ENCODE peak calls at places on chromosome 20, in seven cellular contexts. One of them, this sample, is unnamed.

GRCh38 chr20:36461600-36462439 is 79.5 kb upstream of the MYL9 start:
- DNase-seq in GM23248: peak
- DNase-seq in NCI-H1436 treated with DMSO at 0.1 percent for 48 hours: no peak
- DNase-seq in ureter: peak
- DNase-seq in GF-D8: no peak
- DNase-seq in RPMI8226: peak
- DNase-seq in stimulated activated CD8-positive, alpha-beta memory T cell treated with anti-CD3 and anti-CD28 coated beads, Interleukin-7, amount 100 ng/mL, for 1 hour: no peak
- DNase-seq in this sample: no peak

GRCh38 chr20:19861147-19861759 is 103.2 kb downstream of the RIN2 start:
- DNase-seq in GM23248: no peak
- DNase-seq in NCI-H1436 treated with DMSO at 0.1 percent for 48 hours: no peak
- DNase-seq in ureter: no peak
- DNase-seq in GF-D8: no peak
- DNase-seq in RPMI8226: no peak
- DNase-seq in stimulated activated CD8-positive, alpha-beta memory T cell treated with anti-CD3 and anti-CD28 coated beads, Interleukin-7, amount 100 ng/mL, for 1 hour: no peak
- DNase-seq in this sample: no peak

GRCh38 chr20:59631751-59632380 is 27.5 kb downstream of the PHACTR3 start:
- DNase-seq in GM23248: no peak
- DNase-seq in NCI-H1436 treated with DMSO at 0.1 percent for 48 hours: no peak
- DNase-seq in ureter: peak
- DNase-seq in GF-D8: no peak
- DNase-seq in RPMI8226: no peak
- DNase-seq in stimulated activated CD8-positive, alpha-beta memory T cell treated with anti-CD3 and anti-CD28 coated beads, Interleukin-7, amount 100 ng/mL, for 1 hour: no peak
- DNase-seq in this sample: no peak

GRCh38 chr20:25076731-25077609 is 5.0 kb downstream of the VSX1 start:
- DNase-seq in GM23248: peak
- DNase-seq in NCI-H1436 treated with DMSO at 0.1 percent for 48 hours: no peak
- DNase-seq in ureter: no peak
- DNase-seq in GF-D8: no peak
- DNase-seq in RPMI8226: peak
- DNase-seq in stimulated activated CD8-positive, alpha-beta memory T cell treated with anti-CD3 and anti-CD28 coated beads, Interleukin-7, amount 100 ng/mL, for 1 hour: no peak
- DNase-seq in this sample: peak

GRCh38 chr20:24962510-24962909 is 13.4 kb downstream of the CST7 start:
- DNase-seq in GM23248: no peak
- DNase-seq in NCI-H1436 treated with DMSO at 0.1 percent for 48 hours: no peak
- DNase-seq in ureter: no peak
- DNase-seq in GF-D8: no peak
- DNase-seq in RPMI8226: no peak
- DNase-seq in stimulated activated CD8-positive, alpha-beta memory T cell treated with anti-CD3 and anti-CD28 coated beads, Interleukin-7, amount 100 ng/mL, for 1 hour: no peak
- DNase-seq in this sample: peak

GRCh38 chr20:61737812-61738443 is 327.8 kb downstream of the TAF4 start:
- DNase-seq in GM23248: no peak
- DNase-seq in NCI-H1436 treated with DMSO at 0.1 percent for 48 hours: no peak
- DNase-seq in ureter: no peak
- DNase-seq in GF-D8: no peak
- DNase-seq in RPMI8226: no peak
- DNase-seq in stimulated activated CD8-positive, alpha-beta memory T cell treated with anti-CD3 and anti-CD28 coated beads, Interleukin-7, amount 100 ng/mL, for 1 hour: no peak
- DNase-seq in this sample: no peak

GRCh38 chr20:58054744-58055373 is 173.6 kb downstream of the ANKRD60 start:
- DNase-seq in GM23248: peak
- DNase-seq in NCI-H1436 treated with DMSO at 0.1 percent for 48 hours: no peak
- DNase-seq in ureter: peak
- DNase-seq in GF-D8: no peak
- DNase-seq in RPMI8226: no peak
- DNase-seq in stimulated activated CD8-positive, alpha-beta memory T cell treated with anti-CD3 and anti-CD28 coated beads, Interleukin-7, amount 100 ng/mL, for 1 hour: no peak
- DNase-seq in this sample: no peak

GRCh38 chr20:14406495-14406894 is 69.1 kb upstream of the FLRT3 start:
- DNase-seq in GM23248: peak
- DNase-seq in NCI-H1436 treated with DMSO at 0.1 percent for 48 hours: no peak
- DNase-seq in ureter: no peak
- DNase-seq in GF-D8: no peak
- DNase-seq in RPMI8226: no peak
- DNase-seq in stimulated activated CD8-positive, alpha-beta memory T cell treated with anti-CD3 and anti-CD28 coated beads, Interleukin-7, amount 100 ng/mL, for 1 hour: no peak
- DNase-seq in this sample: no peak

GRCh38 chr20:53948383-53949318 is 121.7 kb downstream of the BCAS1 start:
- DNase-seq in GM23248: no peak
- DNase-seq in NCI-H1436 treated with DMSO at 0.1 percent for 48 hours: no peak
- DNase-seq in ureter: no peak
- DNase-seq in GF-D8: no peak
- DNase-seq in RPMI8226: no peak
- DNase-seq in stimulated activated CD8-positive, alpha-beta memory T cell treated with anti-CD3 and anti-CD28 coated beads, Interleukin-7, amount 100 ng/mL, for 1 hour: no peak
- DNase-seq in this sample: no peak

GRCh38 chr20:41654884-41655283 is 36.7 kb upstream of the CHD6 start:
- DNase-seq in GM23248: peak
- DNase-seq in NCI-H1436 treated with DMSO at 0.1 percent for 48 hours: no peak
- DNase-seq in ureter: no peak
- DNase-seq in GF-D8: no peak
- DNase-seq in RPMI8226: no peak
- DNase-seq in stimulated activated CD8-positive, alpha-beta memory T cell treated with anti-CD3 and anti-CD28 coated beads, Interleukin-7, amount 100 ng/mL, for 1 hour: no peak
- DNase-seq in this sample: no peak